ENCODE peak calls at places on chromosomes 5 and 9, in six cellular contexts. V is A549; E is naive thymus-derived CD4-positive, alpha-beta T cell; R is effector memory CD4-positive, alpha-beta T cell; F is mesendoderm; Q is aorta. K is an unnamed sample.

GRCh38 chr5:75277463-75277862 is 40.8 kb upstream of the ANKRD31 start:
- DNase-seq in V (no peak), E (no peak), R (no peak), F (peak; percentile 43), Q (no peak), K (no peak)

GRCh38 chr5:73367650-73368049 is 80.9 kb downstream of the FOXD1 start:
- DNase-seq in V (no peak), E (no peak), R (no peak), F (no peak), Q (no peak), K (no peak)

GRCh38 chr9:86604741-86605140 is 250.5 kb upstream of the TUT7 start:
- DNase-seq in V (no peak), E (no peak), R (no peak), F (no peak), Q (no peak), K (no peak)

GRCh38 chr9:82923410-82924242 is 139.3 kb downstream of the RASEF start:
- DNase-seq in V (no peak), E (no peak), R (no peak), F (no peak), Q (no peak), K (peak; percentile 32)

GRCh38 chr5:173123416-173123815 is 20.9 kb upstream of the BNIP1 start:
- DNase-seq in V (peak; percentile 16), E (no peak), R (no peak), F (no peak), Q (no peak), K (peak; percentile 30)

GRCh38 chr9:114551750-114552685 is 35.6 kb upstream of the ATP6V1G1 start:
- DNase-seq in V (peak; percentile 89), E (no peak), R (no peak), F (peak; percentile 82), Q (peak; percentile 76), K (peak; percentile 99)

GRCh38 chr5:153891394-153891793 is 147.3 kb downstream of the FAM114A2 start:
- DNase-seq in V (no peak), E (no peak), R (no peak), F (no peak), Q (no peak), K (no peak)

GRCh38 chr5:112006721-112007120 is 249.7 kb upstream of the NREP start:
- DNase-seq in V (no peak), E (no peak), R (no peak), F (no peak), Q (no peak), K (peak; percentile 72)

GRCh38 chr5:65862384-65862783 is 64.0 kb upstream of the ERBIN start:
- DNase-seq in V (no peak), E (no peak), R (no peak), F (no peak), Q (no peak), K (no peak)

GRCh38 chr5:74199005-74199404 is 441.5 kb downstream of the ENC1 start:
- DNase-seq in V (no peak), E (no peak), R (no peak), F (no peak), Q (no peak), K (no peak)

GRCh38 chr5:135236951-135237791 is 161.9 kb downstream of the MACROH2A1 start:
- DNase-seq in V (no peak), E (no peak), R (no peak), F (no peak), Q (no peak), K (no peak)

GRCh38 chr5:59416441-59416840 is 477.1 kb downstream of the PDE4D start:
- DNase-seq in V (peak; percentile 66), E (no peak), R (no peak), F (no peak), Q (no peak), K (no peak)

GRCh38 chr5:170538970-170539586 is 35.3 kb downstream of the KCNIP1 start:
- DNase-seq in V (no peak), E (no peak), R (no peak), F (no peak), Q (peak; percentile 27), K (no peak)

GRCh38 chr5:17802256-17802655 is 168.0 kb downstream of the TAF11L14 start:
- DNase-seq in V (no peak), E (no peak), R (no peak), F (peak; percentile 59), Q (no peak), K (peak; percentile 34)

GRCh38 chr9:114738581-114739316 is 56.8 kb upstream of the TEX48 start:
- DNase-seq in V (peak; percentile 84), E (peak; percentile 75), R (peak; percentile 50), F (peak; percentile 85), Q (no peak), K (peak; percentile 83)

GRCh38 chr5:10355071-10355889 is 1.8 kb downstream of the MARCHF6 start:
- DNase-seq in V (no peak), E (peak; percentile 28), R (no peak), F (no peak), Q (no peak), K (peak; percentile 19)

GRCh38 chr9:108136646-108137045 is 647.1 kb upstream of the KLF4 start:
- DNase-seq in V (no peak), E (no peak), R (no peak), F (no peak), Q (no peak), K (no peak)

GRCh38 chr5:112420111-112420864 is 1.2 kb upstream of the EPB41L4A start:
- DNase-seq in V (peak; percentile 83), E (no peak), R (no peak), F (peak; percentile 86), Q (peak; percentile 94), K (peak; percentile 38)

GRCh38 chr5:16930487-16930886 is 5.6 kb downstream of the MYO10 start:
- DNase-seq in V (no peak), E (no peak), R (no peak), F (peak; percentile 47), Q (no peak), K (no peak)

GRCh38 chr5:112411903-112412302 is 7.2 kb downstream of the EPB41L4A start:
- DNase-seq in V (no peak), E (no peak), R (no peak), F (no peak), Q (no peak), K (no peak)

GRCh38 chr9:19940808-19941207 is 152.0 kb upstream of the SLC24A2 start:
- DNase-seq in V (no peak), E (no peak), R (no peak), F (no peak), Q (no peak), K (no peak)

GRCh38 chr5:135225856-135226560 is 173.0 kb downstream of the MACROH2A1 start:
- DNase-seq in V (no peak), E (no peak), R (no peak), F (no peak), Q (no peak), K (no peak)

GRCh38 chr9:76716270-76716669 is 48.0 kb upstream of the PCA3 start:
- DNase-seq in V (no peak), E (no peak), R (no peak), F (no peak), Q (no peak), K (no peak)

GRCh38 chr9:91395553-91396470 is 27.8 kb downstream of the NFIL3 start:
- DNase-seq in V (no peak), E (no peak), R (no peak), F (no peak), Q (no peak), K (peak; percentile 59)

GRCh38 chr5:137431051-137431450 is 68.1 kb downstream of the SPOCK1 start:
- DNase-seq in V (no peak), E (no peak), R (no peak), F (no peak), Q (no peak), K (no peak)

GRCh38 chr5:126830061-126830460 is 53.1 kb downstream of the LMNB1 start:
- DNase-seq in V (no peak), E (no peak), R (no peak), F (no peak), Q (no peak), K (no peak)

GRCh38 chr5:147310059-147310704 is 75.4 kb downstream of the STK32A start:
- DNase-seq in V (peak; percentile 93), E (no peak), R (no peak), F (peak; percentile 33), Q (peak; percentile 90), K (peak; percentile 11)

DNA sequence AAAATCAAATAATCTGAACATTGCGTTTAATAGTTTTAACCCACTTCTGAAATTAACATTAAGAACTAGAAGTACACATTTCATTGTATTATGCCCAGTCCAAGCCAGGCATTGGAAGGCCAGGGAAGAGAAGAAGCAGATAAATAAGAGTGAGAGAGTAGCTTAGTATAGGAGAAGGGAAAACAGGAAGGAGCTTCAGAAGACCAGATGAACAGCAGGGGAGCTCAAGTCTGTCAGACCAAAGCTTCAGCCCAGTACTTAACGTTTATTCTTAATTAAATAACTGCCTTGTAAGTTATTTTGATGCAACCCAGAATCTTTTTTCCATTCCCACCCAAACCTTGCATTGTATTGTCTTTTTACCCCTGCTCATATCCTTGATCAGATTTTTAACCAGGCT is 11.5 kb upstream of the FAM120AOS start:
- DNase-seq in V (no peak), E (no peak), R (no peak), F (peak; percentile 70), Q (no peak), K (no peak)
- H3K27ac ChIP-seq in V (peak overlapping the region; percentile 65), E (no peak overlapping the region), R (no peak overlapping the region), F (no peak overlapping the region), Q (no peak overlapping the region), K (no peak overlapping the region)

DNA sequence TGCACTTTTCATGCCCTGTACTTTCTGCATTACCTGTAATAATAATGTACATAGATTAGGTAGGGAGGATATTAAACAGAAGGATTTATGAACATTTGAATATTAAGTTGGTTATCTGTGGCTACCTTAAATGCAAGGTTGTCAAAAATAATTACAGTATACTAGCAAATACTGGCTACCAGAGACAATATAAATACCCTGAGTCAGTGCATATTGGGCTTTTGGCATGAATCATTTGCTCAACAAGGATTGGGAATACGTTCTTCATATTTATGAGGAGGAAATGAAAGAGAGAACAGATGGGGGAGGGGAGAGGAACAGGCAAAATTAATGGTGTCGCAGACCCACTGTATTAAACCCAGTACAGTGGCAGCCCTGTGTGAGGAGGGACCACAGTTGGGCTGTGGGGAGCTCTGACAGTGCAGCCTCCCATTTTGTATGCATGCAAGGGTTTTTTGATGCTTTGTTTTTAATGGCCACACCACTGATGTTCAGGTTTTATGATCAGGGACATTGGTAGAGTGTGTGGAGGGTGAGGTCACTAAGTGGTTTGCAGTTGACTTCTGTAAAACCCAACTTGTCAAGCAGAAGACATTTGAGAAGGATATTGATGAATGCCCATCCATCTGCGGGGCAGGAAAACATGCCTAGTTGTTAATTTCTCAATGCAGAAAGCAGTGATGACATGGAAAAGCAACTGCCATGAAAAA is 56.9 kb downstream of the MVB12B start:
- DNase-seq in V (no peak), E (no peak), R (no peak), F (no peak), Q (no peak), K (no peak)
- H3K27ac ChIP-seq in V (no peak overlapping the region), E (no peak overlapping the region), R (no peak overlapping the region), F (no peak overlapping the region), Q (no peak overlapping the region), K (no peak overlapping the region)

DNA sequence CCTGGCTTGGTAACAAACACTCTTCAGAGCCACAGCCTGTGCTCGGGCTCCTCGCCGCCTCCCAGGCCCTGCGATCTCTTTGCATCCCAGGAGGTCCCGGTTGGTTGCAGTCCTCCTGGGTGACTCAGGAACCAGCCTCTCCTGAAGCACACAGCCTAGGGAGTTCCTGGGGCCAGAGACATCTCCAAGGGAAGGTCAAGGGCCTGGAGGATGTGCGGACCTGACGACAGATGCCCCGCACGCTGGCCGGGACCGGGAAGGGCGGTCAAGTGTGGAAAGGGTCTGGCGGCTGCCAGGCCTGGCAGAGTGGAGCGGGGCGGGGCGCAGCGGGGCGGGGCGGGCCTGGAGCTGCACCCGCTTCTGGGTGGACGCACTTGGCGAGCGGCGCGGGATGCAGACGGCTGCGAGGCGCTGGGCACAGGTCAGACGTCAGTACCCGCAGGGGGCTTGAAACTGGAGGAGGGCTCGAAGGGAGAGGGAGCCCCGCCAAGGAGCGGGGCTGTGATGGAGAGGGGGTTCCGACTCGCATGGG is 45.0 kb upstream of the PRSS3 start:
- DNase-seq in V (peak; percentile 30), E (no peak), R (no peak), F (no peak), Q (no peak), K (peak; percentile 25)
- H3K27ac ChIP-seq in V (peak overlapping the region; percentile 79), E (no peak overlapping the region), R (no peak overlapping the region), F (no peak overlapping the region), Q (no peak overlapping the region), K (no peak overlapping the region)

GRCh38 chr9:33787839-33788238 is 7.5 kb upstream of the PRSS3 start:
- DNase-seq in V (no peak), E (no peak), R (no peak), F (no peak), Q (no peak), K (no peak)
- H3K27ac ChIP-seq in V (no peak overlapping the region), E (no peak overlapping the region), R (no peak overlapping the region), F (no peak overlapping the region), Q (no peak overlapping the region), K (no peak overlapping the region)